ENCODE peak calls at places on chromosomes 2 and 18, in nine cellular contexts. T, Q, U, B, S, V, X, G and J are unnamed samples.

GRCh38 chr2:41294331-41294730 is 753.5 kb upstream of the PKDCC start:
- DNase-seq in V (no peak), U (no peak), G (no peak), T (no peak), S (peak; percentile 56), X (no peak), B (peak; percentile 38), Q (no peak), J (no peak)

GRCh38 chr18:62938006-62938405 is 222.7 kb downstream of the PHLPP1 start:
- DNase-seq in U (no peak), X (no peak), T (no peak), Q (no peak), B (no peak), S (no peak), V (no peak), G (no peak), J (no peak)

GRCh38 chr2:63048367-63049171 is 2.1 kb upstream of the OTX1 start:
- DNase-seq in U (no peak), B (peak; percentile 82), T (no peak), G (peak; percentile 56), V (no peak), X (peak; percentile 11), Q (no peak), S (no peak), J (no peak)

GRCh38 chr18:8703181-8703638 is 2.1 kb upstream of the MTCL1 start:
- DNase-seq in B (peak; percentile 76), G (no peak), U (no peak), X (no peak), V (no peak), S (no peak), T (no peak), Q (no peak), J (no peak)

GRCh38 chr2:217864960-217865359 is 137.8 kb downstream of the TNS1 start:
- DNase-seq in Q (no peak), G (no peak), B (no peak), T (no peak), V (no peak), X (no peak), U (no peak), S (no peak), J (no peak)

GRCh38 chr2:6167592-6168138 is 475.5 kb downstream of the SOX11 start:
- DNase-seq in B (no peak), S (no peak), X (peak; percentile 65), V (no peak), G (no peak), Q (no peak), T (no peak), U (no peak), J (no peak)

GRCh38 chr2:159075726-159076125 is 107.3 kb downstream of the TANC1 start:
- DNase-seq in V (no peak), Q (no peak), U (no peak), G (no peak), B (no peak), T (no peak), S (no peak), X (no peak), J (no peak)

GRCh38 chr2:208783184-208783583 is 376.6 kb downstream of the PTH2R start:
- DNase-seq in T (no peak), X (no peak), Q (no peak), S (no peak), G (no peak), V (no peak), B (peak; percentile 6), U (no peak), J (no peak)

GRCh38 chr2:166314022-166314759 is 61.6 kb downstream of the SCN9A start:
- DNase-seq in S (peak; percentile 0), Q (no peak), V (no peak), T (no peak), B (no peak), U (no peak), G (no peak), X (no peak), J (no peak)

GRCh38 chr2:203238711-203239526 is at the start of gene CYP20A1:
- DNase-seq in S (peak; percentile 94), U (peak; percentile 96), G (peak; percentile 95), Q (peak; percentile 96), V (peak; percentile 93), B (peak; percentile 98), X (peak; percentile 97), T (peak; percentile 99), J (peak; percentile 94)
- TF ChIP-seq CTCF in S (peak; percentile 46), U (peak; percentile 62), G (no peak), Q (no peak), V (peak; percentile 12), B (peak; percentile 43), X (no peak), T (peak; percentile 31), J (no peak)

GRCh38 chr2:169272035-169272434 is 90.3 kb downstream of the LRP2 start:
- DNase-seq in T (no peak), U (no peak), X (no peak), Q (no peak), S (no peak), V (no peak), G (no peak), B (no peak), J (no peak)
- TF ChIP-seq CTCF in T (no peak), U (no peak), X (no peak), Q (no peak), S (no peak), V (no peak), G (no peak), B (no peak), J (no peak)

GRCh38 chr2:168375195-168375798 is 80.8 kb upstream of the CERS6 start:
- DNase-seq in T (no peak), X (no peak), Q (no peak), G (no peak), S (no peak), V (no peak), U (no peak), B (no peak), J (no peak)
- TF ChIP-seq CTCF in T (peak; percentile 23), X (peak; percentile 6), Q (peak; percentile 24), G (no peak), S (peak; percentile 31), V (no peak), U (peak; percentile 36), B (peak; percentile 32), J (no peak)

DNA sequence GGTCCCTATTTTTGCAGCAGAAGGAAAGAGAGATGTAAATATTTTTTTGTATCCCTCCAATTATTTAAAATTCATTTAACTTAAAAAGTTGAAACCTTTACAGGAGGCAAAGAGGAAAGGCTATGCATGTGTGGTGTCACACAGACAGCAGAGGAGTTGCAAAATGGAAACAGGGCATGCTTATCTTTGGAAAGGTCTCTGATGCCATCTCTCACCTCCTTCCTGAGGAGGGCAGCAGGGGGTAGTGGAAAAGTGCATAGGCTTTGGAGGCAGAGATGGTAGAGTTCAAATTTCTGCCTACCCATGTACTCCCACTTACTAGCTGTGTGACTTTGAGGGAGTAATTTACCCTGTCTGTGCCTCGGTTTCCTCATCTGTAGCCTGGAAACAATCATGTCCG is 99.6 kb upstream of the MCFD2 start:
- DNase-seq in T (no peak), S (no peak), V (no peak), Q (peak; percentile 47), U (no peak), B (no peak), X (no peak), G (no peak), J (no peak)
- TF ChIP-seq CTCF in T (no peak), S (peak; percentile 26), V (no peak), Q (no peak), U (no peak), B (no peak), X (no peak), G (no peak), J (no peak)

DNA sequence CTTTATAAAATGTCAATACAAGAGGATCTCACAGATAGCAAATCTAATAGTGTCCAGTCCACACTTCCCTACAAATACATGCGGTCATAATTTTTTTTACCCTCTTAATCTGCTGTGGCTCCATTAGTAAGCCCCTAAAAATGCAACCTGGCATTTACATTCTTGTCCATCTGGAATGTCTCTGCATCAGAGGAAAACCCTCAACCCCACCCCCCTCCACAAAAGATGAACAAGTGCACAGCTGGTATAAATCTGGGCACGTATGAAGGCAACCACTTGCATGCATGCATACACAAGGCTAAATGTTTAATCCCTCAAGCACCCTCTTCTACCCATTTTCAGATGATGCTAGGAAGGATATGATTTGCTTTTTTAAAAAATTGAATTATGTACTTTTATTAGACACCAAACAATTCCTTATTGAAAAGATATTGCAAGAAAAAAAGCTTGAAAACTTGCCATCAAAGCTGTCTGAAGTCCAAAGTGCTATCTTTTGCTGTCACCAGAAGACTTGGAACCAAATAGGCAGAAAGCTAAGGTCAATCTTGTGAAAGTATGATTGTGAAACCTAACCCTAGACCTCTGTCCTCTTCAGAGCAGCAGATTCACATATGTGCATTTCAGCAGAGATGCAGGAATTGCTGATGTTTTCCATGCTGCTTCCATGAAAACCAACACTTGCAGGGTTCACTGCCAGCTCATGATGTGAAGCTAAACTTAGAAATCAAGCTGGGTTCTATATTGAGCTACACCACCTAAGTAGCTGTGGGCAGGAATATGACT is 39.0 kb downstream of the IRS1 start:
- DNase-seq in S (peak; percentile 84), X (no peak), T (no peak), B (no peak), U (no peak), G (no peak), V (no peak), Q (no peak), J (no peak)
- TF ChIP-seq CTCF in S (no peak), X (no peak), T (no peak), B (no peak), U (no peak), G (no peak), V (no peak), Q (no peak), J (no peak)

GRCh38 chr2:204973546-204974071 is 428.3 kb downstream of the PARD3B start:
- DNase-seq in B (no peak), Q (no peak), G (no peak), U (no peak), T (no peak), X (no peak), V (no peak), S (no peak), J (no peak)

GRCh38 chr2:204972606-204973336 is 427.5 kb downstream of the PARD3B start:
- DNase-seq in B (peak; percentile 21), Q (no peak), S (no peak), U (no peak), V (no peak), G (no peak), X (no peak), T (no peak), J (no peak)

GRCh38 chr2:204974487-204974886 is 429.2 kb downstream of the PARD3B start:
- DNase-seq in T (no peak), X (no peak), V (no peak), B (no peak), S (no peak), G (no peak), U (no peak), Q (no peak), J (no peak)

GRCh38 chr2:204982303-204982702 is 437.0 kb downstream of the PARD3B start:
- DNase-seq in S (no peak), B (peak; percentile 30), G (no peak), U (no peak), V (no peak), Q (no peak), X (no peak), T (no peak), J (no peak)

DNA sequence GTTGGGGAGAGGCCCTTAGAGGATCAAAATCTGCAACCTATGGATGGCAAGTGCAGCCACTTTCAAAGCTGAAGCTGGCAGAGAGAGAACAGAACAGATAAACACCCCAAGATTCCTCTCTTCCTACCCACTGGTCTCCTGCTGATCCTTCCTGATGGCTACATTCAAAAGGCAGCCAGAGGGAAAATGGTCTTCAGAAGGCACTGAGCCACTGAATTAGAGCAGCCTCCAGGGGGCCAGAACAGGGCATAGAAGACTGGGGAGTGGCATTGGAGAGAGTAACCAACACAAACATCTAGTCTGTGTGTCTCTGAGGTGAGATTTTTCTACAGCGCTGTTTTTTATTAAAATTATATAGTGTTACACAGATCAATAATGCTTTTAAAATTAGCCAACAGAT is 432.6 kb downstream of the PARD3B start:
- DNase-seq in G (no peak), X (no peak), U (no peak), V (no peak), S (no peak), B (peak; percentile 69), Q (no peak), T (no peak), J (no peak)
- TF ChIP-seq CTCF in G (no peak), X (no peak), U (no peak), V (no peak), S (peak; percentile 16), B (peak; percentile 34), Q (no peak), T (no peak), J (no peak)